ENCODE peak calls at places on chromosomes 2 and 18, in eight cellular contexts. One of them, this sample, is unnamed.

GRCh38 chr18:3998698-3999333 is 456.3 kb downstream of the DLGAP1 start:
- DNase-seq in Right ventricle myocardium inferior: no peak
- DNase-seq in GM18507: no peak
- DNase-seq in A172: peak; percentile 49
- DNase-seq in stimulated activated naive B cell treated with anti-CD40 and anti-IgM and Interleukin-4, amounts not matched to agents 10 μg/mL and 1 μg/mL and 100 μg/mL, for 72 hours: no peak
- DNase-seq in stimulated activated CD4-positive, alpha-beta T cell treated with anti-CD3 and anti-CD28 coated beads, Interleukin-2, amount 100 ng/mL, for 48 hours: no peak
- DNase-seq in Right ventricle myocardium superior: no peak
- DNase-seq in anterior cingulate cortex: no peak
- DNase-seq in this sample: no peak

GRCh38 chr2:1405967-1406366 is 7.3 kb upstream of the TPO start:
- DNase-seq in Right ventricle myocardium inferior: no peak
- DNase-seq in A172: no peak
- DNase-seq in Right ventricle myocardium superior: no peak
- DNase-seq in stimulated activated CD4-positive, alpha-beta T cell treated with anti-CD3 and anti-CD28 coated beads, Interleukin-2, amount 100 ng/mL, for 48 hours: no peak
- DNase-seq in anterior cingulate cortex: no peak
- DNase-seq in GM18507: no peak
- DNase-seq in stimulated activated naive B cell treated with anti-CD40 and anti-IgM and Interleukin-4, amounts not matched to agents 10 μg/mL and 1 μg/mL and 100 μg/mL, for 72 hours: no peak
- DNase-seq in this sample: no peak

GRCh38 chr2:236970656-236971010 is 115.1 kb upstream of the COPS8 start:
- DNase-seq in anterior cingulate cortex: no peak
- DNase-seq in Right ventricle myocardium inferior: no peak
- DNase-seq in stimulated activated CD4-positive, alpha-beta T cell treated with anti-CD3 and anti-CD28 coated beads, Interleukin-2, amount 100 ng/mL, for 48 hours: no peak
- DNase-seq in A172: no peak
- DNase-seq in GM18507: no peak
- DNase-seq in Right ventricle myocardium superior: no peak
- DNase-seq in stimulated activated naive B cell treated with anti-CD40 and anti-IgM and Interleukin-4, amounts not matched to agents 10 μg/mL and 1 μg/mL and 100 μg/mL, for 72 hours: no peak
- DNase-seq in this sample: no peak

GRCh38 chr2:26438926-26439325 is 37.2 kb downstream of the DRC1 start:
- DNase-seq in anterior cingulate cortex: no peak
- DNase-seq in stimulated activated naive B cell treated with anti-CD40 and anti-IgM and Interleukin-4, amounts not matched to agents 10 μg/mL and 1 μg/mL and 100 μg/mL, for 72 hours: no peak
- DNase-seq in stimulated activated CD4-positive, alpha-beta T cell treated with anti-CD3 and anti-CD28 coated beads, Interleukin-2, amount 100 ng/mL, for 48 hours: no peak
- DNase-seq in A172: no peak
- DNase-seq in GM18507: no peak
- DNase-seq in Right ventricle myocardium superior: no peak
- DNase-seq in Right ventricle myocardium inferior: no peak
- DNase-seq in this sample: no peak

GRCh38 chr2:199907008-199907714 is 3.9 kb upstream of the C2orf69 start:
- DNase-seq in anterior cingulate cortex: no peak
- DNase-seq in stimulated activated CD4-positive, alpha-beta T cell treated with anti-CD3 and anti-CD28 coated beads, Interleukin-2, amount 100 ng/mL, for 48 hours: no peak
- DNase-seq in A172: no peak
- DNase-seq in Right ventricle myocardium inferior: no peak
- DNase-seq in GM18507: no peak
- DNase-seq in Right ventricle myocardium superior: no peak
- DNase-seq in stimulated activated naive B cell treated with anti-CD40 and anti-IgM and Interleukin-4, amounts not matched to agents 10 μg/mL and 1 μg/mL and 100 μg/mL, for 72 hours: no peak
- DNase-seq in this sample: no peak

GRCh38 chr2:127577973-127578372 is 42.5 kb downstream of the MYO7B start:
- DNase-seq in stimulated activated naive B cell treated with anti-CD40 and anti-IgM and Interleukin-4, amounts not matched to agents 10 μg/mL and 1 μg/mL and 100 μg/mL, for 72 hours: peak; percentile 74
- DNase-seq in Right ventricle myocardium inferior: no peak
- DNase-seq in Right ventricle myocardium superior: no peak
- DNase-seq in A172: no peak
- DNase-seq in GM18507: no peak
- DNase-seq in anterior cingulate cortex: no peak
- DNase-seq in stimulated activated CD4-positive, alpha-beta T cell treated with anti-CD3 and anti-CD28 coated beads, Interleukin-2, amount 100 ng/mL, for 48 hours: no peak
- DNase-seq in this sample: no peak

GRCh38 chr2:43238176-43238575 is 11.8 kb upstream of the ZFP36L2 start:
- DNase-seq in stimulated activated CD4-positive, alpha-beta T cell treated with anti-CD3 and anti-CD28 coated beads, Interleukin-2, amount 100 ng/mL, for 48 hours: no peak
- DNase-seq in GM18507: no peak
- DNase-seq in Right ventricle myocardium superior: no peak
- DNase-seq in A172: no peak
- DNase-seq in Right ventricle myocardium inferior: no peak
- DNase-seq in stimulated activated naive B cell treated with anti-CD40 and anti-IgM and Interleukin-4, amounts not matched to agents 10 μg/mL and 1 μg/mL and 100 μg/mL, for 72 hours: no peak
- DNase-seq in anterior cingulate cortex: no peak
- DNase-seq in this sample: no peak

GRCh38 chr2:33209976-33210375 is 263.2 kb downstream of the LTBP1 start:
- DNase-seq in stimulated activated naive B cell treated with anti-CD40 and anti-IgM and Interleukin-4, amounts not matched to agents 10 μg/mL and 1 μg/mL and 100 μg/mL, for 72 hours: no peak
- DNase-seq in anterior cingulate cortex: no peak
- DNase-seq in Right ventricle myocardium inferior: no peak
- DNase-seq in GM18507: no peak
- DNase-seq in stimulated activated CD4-positive, alpha-beta T cell treated with anti-CD3 and anti-CD28 coated beads, Interleukin-2, amount 100 ng/mL, for 48 hours: no peak
- DNase-seq in A172: no peak
- DNase-seq in Right ventricle myocardium superior: no peak
- DNase-seq in this sample: no peak

GRCh38 chr18:13136689-13137040 is 81.9 kb upstream of the LDLRAD4 start:
- DNase-seq in Right ventricle myocardium inferior: no peak
- DNase-seq in A172: no peak
- DNase-seq in Right ventricle myocardium superior: peak; percentile 63
- DNase-seq in stimulated activated CD4-positive, alpha-beta T cell treated with anti-CD3 and anti-CD28 coated beads, Interleukin-2, amount 100 ng/mL, for 48 hours: no peak
- DNase-seq in anterior cingulate cortex: no peak
- DNase-seq in GM18507: no peak
- DNase-seq in stimulated activated naive B cell treated with anti-CD40 and anti-IgM and Interleukin-4, amounts not matched to agents 10 μg/mL and 1 μg/mL and 100 μg/mL, for 72 hours: no peak
- DNase-seq in this sample: no peak

GRCh38 chr2:132963161-132963560 is 293.2 kb upstream of the LYPD1 start:
- DNase-seq in A172: no peak
- DNase-seq in Right ventricle myocardium inferior: no peak
- DNase-seq in stimulated activated CD4-positive, alpha-beta T cell treated with anti-CD3 and anti-CD28 coated beads, Interleukin-2, amount 100 ng/mL, for 48 hours: no peak
- DNase-seq in Right ventricle myocardium superior: no peak
- DNase-seq in stimulated activated naive B cell treated with anti-CD40 and anti-IgM and Interleukin-4, amounts not matched to agents 10 μg/mL and 1 μg/mL and 100 μg/mL, for 72 hours: no peak
- DNase-seq in GM18507: no peak
- DNase-seq in anterior cingulate cortex: no peak
- DNase-seq in this sample: no peak

GRCh38 chr2:37740330-37740729 is 68.9 kb upstream of the CDC42EP3 start:
- DNase-seq in stimulated activated CD4-positive, alpha-beta T cell treated with anti-CD3 and anti-CD28 coated beads, Interleukin-2, amount 100 ng/mL, for 48 hours: no peak
- DNase-seq in anterior cingulate cortex: no peak
- DNase-seq in stimulated activated naive B cell treated with anti-CD40 and anti-IgM and Interleukin-4, amounts not matched to agents 10 μg/mL and 1 μg/mL and 100 μg/mL, for 72 hours: no peak
- DNase-seq in Right ventricle myocardium inferior: no peak
- DNase-seq in GM18507: no peak
- DNase-seq in A172: no peak
- DNase-seq in Right ventricle myocardium superior: no peak
- DNase-seq in this sample: no peak

This sample was measured in GM12891.